ENCODE peak calls at places on chromosomes 6 and 20, in eight cellular contexts. E is SIG-M5; B is thyroid gland; S is progenitor cell of endocrine pancreas; L is mucosa of descending colon; T is posterior cingulate gyrus; F is RPMI7951; W is CD8-positive, alpha-beta T cell. Q is an unnamed sample.

GRCh38 chr6:41672016-41672415 is 33.7 kb downstream of the MDFI start:
- DNase-seq in E (no peak), B (no peak), S (no peak), L (no peak), T (peak), F (no peak), W (no peak), Q (no peak)

GRCh38 chr20:49562341-49563014 is 5.5 kb downstream of the PTGIS start:
- DNase-seq in E (no peak), B (peak), S (no peak), L (peak), T (no peak), F (peak), W (no peak), Q (no peak)

GRCh38 chr20:43237651-43238050 is 47.9 kb upstream of the PTPRT start:
- DNase-seq in E (no peak), B (no peak), S (no peak), L (no peak), T (no peak), F (no peak), W (no peak), Q (no peak)

GRCh38 chr20:8523684-8524083 is 391.6 kb downstream of the PLCB1 start:
- DNase-seq in E (no peak), B (no peak), S (no peak), L (no peak), T (no peak), F (no peak), W (no peak), Q (peak)

GRCh38 chr6:35343835-35344550 is 1.6 kb downstream of the PPARD start:
- DNase-seq in E (no peak), B (no peak), S (no peak), L (no peak), T (no peak), F (peak), W (no peak), Q (no peak)

GRCh38 chr6:85641916-85642773 is 541 bp downstream of the SYNCRIP start:
- DNase-seq in E (peak), B (peak), S (peak), L (peak), T (peak), F (peak), W (peak), Q (peak)

GRCh38 chr6:43980004-43980795 is 147.1 kb downstream of the MRPL14 start:
- DNase-seq in E (no peak), B (peak), S (no peak), L (no peak), T (no peak), F (no peak), W (no peak), Q (no peak)

GRCh38 chr6:42452171-42453026 is 673 bp upstream of the TRERF1 start:
- DNase-seq in E (no peak), B (peak), S (peak), L (peak), T (peak), F (peak), W (peak), Q (peak)

GRCh38 chr20:38844963-38845362 is 39.5 kb downstream of the PPP1R16B start:
- DNase-seq in E (no peak), B (no peak), S (no peak), L (no peak), T (no peak), F (no peak), W (no peak), Q (no peak)

GRCh38 chr20:32411955-32412706 is 54.0 kb downstream of the ASXL1 start:
- DNase-seq in E (no peak), B (no peak), S (no peak), L (no peak), T (no peak), F (no peak), W (no peak), Q (no peak)

GRCh38 chr6:3750324-3751018 is 1.0 kb downstream of the PXDC1 start:
- DNase-seq in E (no peak), B (peak), S (no peak), L (peak), T (peak), F (peak), W (no peak), Q (peak)

GRCh38 chr6:92934625-92935024 is 484.7 kb downstream of the EPHA7 start:
- DNase-seq in E (no peak), B (no peak), S (no peak), L (no peak), T (no peak), F (no peak), W (no peak), Q (no peak)

GRCh38 chr20:8709627-8710026 is 359.3 kb upstream of the PLCB4 start:
- DNase-seq in E (no peak), B (no peak), S (no peak), L (no peak), T (no peak), F (no peak), W (no peak), Q (no peak)

GRCh38 chr6:41736207-41736710 is 851 bp upstream of the TFEB start:
- DNase-seq in E (no peak), B (no peak), S (no peak), L (peak), T (no peak), F (peak), W (no peak), Q (no peak)

GRCh38 chr6:34792605-34793500 is 970 bp downstream of the BLTP3A start:
- DNase-seq in E (peak), B (peak), S (no peak), L (peak), T (no peak), F (peak), W (peak), Q (peak)

GRCh38 chr20:12827796-12828406 is 180.9 kb upstream of the SPTLC3 start:
- DNase-seq in E (no peak), B (no peak), S (no peak), L (no peak), T (no peak), F (no peak), W (no peak), Q (no peak)

GRCh38 chr6:45625191-45625664 is 247.5 kb upstream of the SUPT3H start:
- DNase-seq in E (no peak), B (no peak), S (no peak), L (no peak), T (no peak), F (peak), W (no peak), Q (no peak)

GRCh38 chr20:21361266-21361665 is 36.1 kb downstream of the NKX2-4 start:
- DNase-seq in E (no peak), B (no peak), S (no peak), L (no peak), T (no peak), F (no peak), W (no peak), Q (no peak)

GRCh38 chr20:51831891-51832675 is 29.8 kb upstream of the SALL4 start:
- DNase-seq in E (no peak), B (no peak), S (no peak), L (no peak), T (no peak), F (no peak), W (no peak), Q (no peak)

GRCh38 chr20:48932375-48932941 is 10.9 kb downstream of the ARFGEF2 start:
- DNase-seq in E (no peak), B (peak), S (no peak), L (no peak), T (no peak), F (peak), W (no peak), Q (no peak)

GRCh38 chr20:18465536-18466200 is 1.2 kb downstream of the DZANK1 start:
- DNase-seq in E (no peak), B (no peak), S (no peak), L (no peak), T (no peak), F (no peak), W (no peak), Q (no peak)

GRCh38 chr6:141426400-141426980 is 706.2 kb upstream of the GJE1 start:
- DNase-seq in E (no peak), B (no peak), S (no peak), L (no peak), T (no peak), F (peak), W (no peak), Q (no peak)

GRCh38 chr6:126033696-126034095 is 47.4 kb downstream of the TRMT11 start:
- DNase-seq in E (no peak), B (peak), S (no peak), L (peak), T (no peak), F (peak), W (no peak), Q (peak)

GRCh38 chr20:7989379-7989778 is 30.2 kb downstream of the TMX4 start:
- DNase-seq in E (no peak), B (no peak), S (no peak), L (no peak), T (no peak), F (no peak), W (no peak), Q (no peak)

GRCh38 chr6:109799664-109800063 is 108.6 kb downstream of the FIG4 start:
- DNase-seq in E (no peak), B (no peak), S (no peak), L (no peak), T (no peak), F (peak), W (no peak), Q (no peak)

GRCh38 chr6:37058084-37058586 is 52.7 kb downstream of the FGD2 start:
- DNase-seq in E (no peak), B (no peak), S (no peak), L (no peak), T (no peak), F (no peak), W (no peak), Q (no peak)

GRCh38 chr6:5968817-5969726 is 37.7 kb downstream of the NRN1 start:
- DNase-seq in E (no peak), B (peak), S (no peak), L (peak), T (no peak), F (peak), W (no peak), Q (no peak)

GRCh38 chr20:34536798-34537394 is 20.7 kb downstream of the DYNLRB1 start:
- DNase-seq in E (no peak), B (peak), S (no peak), L (peak), T (peak), F (no peak), W (no peak), Q (no peak)

GRCh38 chr6:1911476-1911875 is 301.8 kb downstream of the FOXC1 start:
- DNase-seq in E (no peak), B (no peak), S (no peak), L (no peak), T (no peak), F (no peak), W (no peak), Q (no peak)

GRCh38 chr6:95794749-95795148 is 217.4 kb downstream of the MANEA start:
- DNase-seq in E (no peak), B (no peak), S (no peak), L (no peak), T (no peak), F (no peak), W (no peak), Q (no peak)